ENCODE peak calls at places on chromosomes 7 and 10, in seven cellular contexts. L is stimulated activated CD8-positive, alpha-beta memory T cell treated with anti-CD3 and anti-CD28 coated beads, Interleukin-15, amount 100 ng/mL, for 24 hours; K is AG09319; V is left ventricle myocardium superior; I is Right ventricle myocardium superior; N is HFF-Myc; Y is anterior cingulate cortex. U is an unnamed sample.

GRCh38 chr7:98329974-98330373 is 48.5 kb downstream of the BRI3 start:
- DNase-seq in N (no peak), L (no peak), I (no peak), K (no peak), Y (no peak), V (no peak), U (no peak)

GRCh38 chr7:108459922-108460551 is 3.8 kb upstream of the NRCAM start:
- DNase-seq in V (no peak), Y (peak; percentile 7), N (no peak), I (no peak), L (no peak), K (no peak), U (no peak)

GRCh38 chr7:27873981-27874957 is 134.3 kb downstream of the TAX1BP1 start:
- DNase-seq in Y (peak; percentile 64), I (peak; percentile 75), K (no peak), L (no peak), N (peak; percentile 25), V (peak; percentile 75), U (peak; percentile 51)

GRCh38 chr10:77865585-77866324 is 60.8 kb downstream of the DLG5 start:
- DNase-seq in L (no peak), K (no peak), V (no peak), Y (no peak), N (no peak), I (no peak), U (no peak)

GRCh38 chr7:105454058-105454739 is 65.5 kb upstream of the SRPK2 start:
- DNase-seq in L (no peak), Y (no peak), V (no peak), I (no peak), K (peak; percentile 70), N (peak; percentile 89), U (no peak)

GRCh38 chr10:109887272-109887671 is 36.0 kb downstream of the XPNPEP1 start:
- DNase-seq in L (no peak), V (no peak), Y (no peak), N (no peak), K (no peak), I (no peak), U (no peak)

GRCh38 chr7:3020416-3020815 is 23.3 kb downstream of the CARD11 start:
- DNase-seq in V (no peak), I (no peak), Y (no peak), N (no peak), L (no peak), K (no peak), U (no peak)

GRCh38 chr7:36723951-36724664 is at the start of gene AOAH:
- DNase-seq in Y (no peak), V (peak; percentile 56), L (peak; percentile 28), K (no peak), N (no peak), I (peak; percentile 74), U (no peak)

GRCh38 chr10:46530249-46531186 is 25.9 kb downstream of the GPRIN2 start:
- DNase-seq in L (no peak), I (peak; percentile 63), K (no peak), N (peak; percentile 74), V (peak; percentile 28), Y (no peak), U (no peak)

GRCh38 chr10:88041243-88042161 is 178.1 kb downstream of the PTEN start:
- DNase-seq in I (no peak), L (no peak), N (no peak), V (no peak), Y (no peak), K (no peak), U (no peak)

GRCh38 chr10:5206799-5207198 is 10.2 kb downstream of the AKR1C4 start:
- DNase-seq in I (no peak), L (no peak), V (no peak), Y (no peak), K (no peak), N (no peak), U (no peak)

GRCh38 chr10:31121797-31122586 is 90.3 kb upstream of the ZNF438 start:
- DNase-seq in K (no peak), L (no peak), N (no peak), Y (no peak), I (no peak), V (no peak), U (no peak)

GRCh38 chr10:132804785-132805426 is 19.0 kb upstream of the NKX6-2 start:
- DNase-seq in K (no peak), N (no peak), Y (no peak), V (peak; percentile 5), I (no peak), L (no peak), U (no peak)

GRCh38 chr7:1936531-1937251 is 266.6 kb downstream of the ELFN1 start:
- DNase-seq in V (peak; percentile 17), I (peak; percentile 26), N (no peak), Y (no peak), L (no peak), K (no peak), U (no peak)

GRCh38 chr7:29866490-29866930 is 60.2 kb downstream of the WIPF3 start:
- DNase-seq in L (no peak), K (no peak), Y (no peak), I (peak; percentile 61), V (peak; percentile 57), N (no peak), U (no peak)

GRCh38 chr10:123044391-123044790 is 35.6 kb downstream of the ACADSB start:
- DNase-seq in Y (no peak), V (no peak), I (no peak), N (no peak), K (no peak), L (no peak), U (no peak)

GRCh38 chr7:104836976-104837375 is 177.0 kb upstream of the KMT2E start:
- DNase-seq in I (no peak), V (no peak), N (no peak), L (no peak), Y (no peak), K (no peak), U (no peak)

GRCh38 chr10:35328404-35329037 is 7.8 kb upstream of the CCNY start:
- DNase-seq in I (no peak), V (no peak), K (no peak), N (peak; percentile 19), Y (no peak), L (no peak), U (no peak)

GRCh38 chr7:836429-836828 is 4.2 kb downstream of the SUN1 start:
- DNase-seq in N (no peak), Y (no peak), V (no peak), L (no peak), K (no peak), I (peak; percentile 46), U (no peak)

GRCh38 chr7:137798073-137798763 is 48.6 kb downstream of the DGKI start:
- DNase-seq in N (no peak), L (no peak), V (no peak), I (no peak), K (no peak), Y (no peak), U (no peak)

GRCh38 chr10:122192142-122192541 is 79.0 kb upstream of the BTBD16 start:
- DNase-seq in V (peak; percentile 46), K (no peak), Y (peak; percentile 52), N (no peak), I (no peak), L (no peak), U (no peak)

GRCh38 chr10:25026463-25026862 is 10.1 kb downstream of the THNSL1 start:
- DNase-seq in V (no peak), I (no peak), K (no peak), Y (no peak), L (no peak), N (no peak), U (no peak)

GRCh38 chr10:52146766-52147165 is 167.3 kb upstream of the DKK1 start:
- DNase-seq in V (no peak), N (no peak), Y (no peak), I (no peak), L (no peak), K (peak; percentile 12), U (no peak)

GRCh38 chr10:79029478-79030390 is 39.0 kb upstream of the ZMIZ1 start:
- DNase-seq in K (no peak), Y (no peak), I (no peak), L (no peak), V (no peak), N (no peak), U (no peak)

GRCh38 chr7:51075681-51076580 is 240.7 kb downstream of the COBL start:
- DNase-seq in K (no peak), N (no peak), I (peak; percentile 56), L (no peak), V (peak; percentile 59), Y (no peak), U (no peak)

GRCh38 chr7:96388166-96388565 is 66.3 kb upstream of the SLC25A13 start:
- DNase-seq in L (no peak), N (peak; percentile 15), V (no peak), I (no peak), K (peak; percentile 18), Y (no peak), U (no peak)

GRCh38 chr7:137850586-137850985 is 3.8 kb upstream of the DGKI start:
- DNase-seq in N (no peak), L (no peak), V (no peak), I (no peak), Y (no peak), K (no peak), U (no peak)

GRCh38 chr10:42933454-42934340 is 143.2 kb upstream of the RET start:
- DNase-seq in K (no peak), I (no peak), V (peak; percentile 43), N (no peak), L (no peak), Y (no peak), U (peak; percentile 60)

GRCh38 chr10:71923138-71923692 is 41.0 kb upstream of the CHST3 start:
- DNase-seq in I (no peak), V (no peak), K (no peak), N (no peak), Y (no peak), L (no peak), U (no peak)

GRCh38 chr10:34323197-34323596 is 491.9 kb downstream of the PARD3 start:
- DNase-seq in I (no peak), K (no peak), V (no peak), L (no peak), Y (no peak), N (no peak), U (no peak)

GRCh38 chr10:133445268-133445732 is 8.4 kb upstream of the SCART1 start:
- DNase-seq in V (no peak), N (no peak), K (no peak), I (peak; percentile 10), L (no peak), Y (no peak), U (no peak)